ENCODE peak calls at places on chromosomes 5 and 9, in four cellular contexts. D, T, N and B are unnamed samples.

GRCh38 chr9:113511047-113511521 is 47.6 kb downstream of the RGS3 start:
- DNase-seq in D (no peak), N (no peak), T (no peak), B (no peak)

GRCh38 chr9:76996700-76997099 is 22.8 kb upstream of the FOXB2 start:
- DNase-seq in T (no peak), D (peak), N (no peak), B (no peak)

GRCh38 chr9:110875275-110875674 is 163.0 kb downstream of the LPAR1 start:
- DNase-seq in D (no peak), T (no peak), N (no peak), B (no peak)

GRCh38 chr5:159965031-159965837 is 43.7 kb upstream of the TTC1 start:
- DNase-seq in D (peak), N (no peak), T (peak), B (no peak)

GRCh38 chr9:128024761-128025308 is 42.3 kb downstream of the NAIF1 start:
- DNase-seq in T (no peak), D (no peak), N (no peak), B (no peak)

GRCh38 chr5:133610489-133611356 is 1.6 kb downstream of the FSTL4 start:
- DNase-seq in T (peak), N (no peak), D (peak), B (no peak)

GRCh38 chr9:130453487-130453886 is 8.7 kb downstream of the ASS1 start:
- DNase-seq in D (peak), T (no peak), N (no peak), B (no peak)

GRCh38 chr9:2568689-2569088 is 52.9 kb upstream of the VLDLR start:
- DNase-seq in T (no peak), N (no peak), D (no peak), B (no peak)

GRCh38 chr9:134054891-134055811 is 12.7 kb downstream of the BRD3 start:
- DNase-seq in D (peak), N (no peak), T (no peak), B (no peak)

GRCh38 chr5:1183424-1184162 is 17.8 kb upstream of the SLC6A19 start:
- DNase-seq in N (no peak), T (no peak), D (no peak), B (no peak)

GRCh38 chr5:59845733-59846132 is 47.8 kb downstream of the PDE4D start:
- DNase-seq in T (no peak), N (no peak), D (no peak), B (no peak)

GRCh38 chr9:74795803-74796202 is 91.9 kb downstream of the TRPM6 start:
- DNase-seq in N (no peak), T (no peak), D (no peak), B (no peak)

GRCh38 chr5:115124741-115125140 is 45.0 kb downstream of the TRIM36 start:
- DNase-seq in N (no peak), T (no peak), D (no peak), B (no peak)

GRCh38 chr5:87300744-87301143 is 33.1 kb downstream of the RASA1 start:
- DNase-seq in N (no peak), T (no peak), D (peak), B (peak)

GRCh38 chr5:162990063-162990462 is 447.3 kb upstream of the CCNG1 start:
- DNase-seq in T (no peak), D (no peak), N (no peak), B (no peak)

GRCh38 chr9:109556061-109556460 is 58.0 kb upstream of the PTPN3 start:
- DNase-seq in N (no peak), T (peak), D (no peak), B (no peak)

GRCh38 chr5:38393636-38394035 is 135.3 kb downstream of the EGFLAM start:
- DNase-seq in T (no peak), N (no peak), D (no peak), B (no peak)

GRCh38 chr9:91907387-91908292 is 42.4 kb downstream of the ROR2 start:
- DNase-seq in T (no peak), D (peak), N (no peak), B (no peak)

GRCh38 chr9:127066060-127066774 is 56.2 kb downstream of the ANGPTL2 start:
- DNase-seq in T (no peak), D (no peak), N (no peak), B (no peak)

GRCh38 chr9:2227468-2227867 is 212.3 kb downstream of the SMARCA2 start:
- DNase-seq in D (no peak), T (no peak), N (no peak), B (peak)

GRCh38 chr5:95715799-95716461 is 15.2 kb upstream of the RHOBTB3 start:
- DNase-seq in N (no peak), T (no peak), D (no peak), B (no peak)

GRCh38 chr5:112366987-112367386 is 52.1 kb downstream of the EPB41L4A start:
- DNase-seq in N (no peak), D (no peak), T (no peak), B (no peak)

GRCh38 chr5:141411575-141411974 is 1.2 kb upstream of the PCDHGA10 start:
- DNase-seq in D (no peak), N (no peak), T (no peak), B (no peak)

GRCh38 chr5:94391996-94392395 is 226.4 kb downstream of the KIAA0825 start:
- DNase-seq in D (no peak), T (no peak), N (no peak), B (no peak)

GRCh38 chr9:114000671-114001409 is 77.3 kb downstream of the AMBP start:
- DNase-seq in T (peak), D (no peak), N (peak), B (no peak)

GRCh38 chr9:38057416-38058195 is 11.4 kb downstream of the SHB start:
- DNase-seq in D (peak), T (no peak), N (no peak), B (no peak)

GRCh38 chr5:17000296-17000939 is 64.3 kb upstream of the MYO10 start:
- DNase-seq in T (no peak), D (no peak), N (no peak), B (peak)

GRCh38 chr9:26779072-26779471 is 113.5 kb downstream of the CAAP1 start:
- DNase-seq in D (no peak), T (no peak), N (no peak), B (no peak)

GRCh38 chr5:169173372-169173771 is 127.6 kb downstream of the SLIT3 start:
- DNase-seq in T (no peak), N (no peak), D (no peak), B (no peak)

GRCh38 chr9:123073441-123073840 is 40.0 kb downstream of the GPR21 start:
- DNase-seq in T (no peak), D (no peak), N (no peak), B (no peak)

GRCh38 chr9:123070210-123070609 is 36.7 kb downstream of the GPR21 start:
- DNase-seq in T (no peak), D (no peak), N (no peak), B (no peak)

GRCh38 chr9:123072407-123072995 is 39.0 kb downstream of the GPR21 start:
- DNase-seq in N (no peak), D (no peak), T (no peak), B (no peak)

GRCh38 chr9:123074627-123075026 is 41.2 kb downstream of the GPR21 start:
- DNase-seq in T (no peak), D (no peak), N (no peak), B (no peak)

GRCh38 chr9:123073991-123074422 is 40.5 kb downstream of the GPR21 start:
- DNase-seq in N (no peak), D (no peak), T (no peak), B (peak)
- TF ChIP-seq CTCF in N (no peak), D (no peak), T (no peak), B (no peak)

DNA sequence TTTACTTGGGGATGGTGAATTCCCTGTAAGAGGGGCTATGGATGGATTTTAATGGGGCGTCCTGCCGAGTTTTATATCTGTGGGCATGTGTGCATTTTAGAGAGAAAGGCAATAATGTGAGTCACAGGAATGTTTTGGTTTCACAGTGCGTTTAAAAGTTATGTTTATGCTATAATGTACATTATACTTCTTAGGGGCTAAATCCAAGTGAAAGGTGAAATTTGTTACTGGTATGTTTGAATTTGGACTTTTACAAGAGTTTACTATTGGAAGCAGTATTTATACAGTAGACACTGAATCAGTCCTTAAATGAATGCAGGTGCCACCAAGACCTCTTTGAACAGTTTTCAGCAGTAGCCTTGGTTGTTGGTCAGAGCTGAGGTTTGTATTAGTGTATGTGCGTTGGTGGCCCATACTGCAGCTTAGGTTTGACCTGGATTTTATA is 5.6 kb downstream of the JMY start:
- DNase-seq in D (no peak), N (no peak), T (no peak), B (no peak)
- TF ChIP-seq CTCF in D (no peak), N (no peak), T (no peak), B (no peak)

GRCh38 chr9:36050472-36050871 is 13.8 kb downstream of the RECK start:
- DNase-seq in N (no peak), D (no peak), T (no peak), B (no peak)
- TF ChIP-seq CTCF in N (no peak), D (no peak), T (no peak), B (no peak)

DNA sequence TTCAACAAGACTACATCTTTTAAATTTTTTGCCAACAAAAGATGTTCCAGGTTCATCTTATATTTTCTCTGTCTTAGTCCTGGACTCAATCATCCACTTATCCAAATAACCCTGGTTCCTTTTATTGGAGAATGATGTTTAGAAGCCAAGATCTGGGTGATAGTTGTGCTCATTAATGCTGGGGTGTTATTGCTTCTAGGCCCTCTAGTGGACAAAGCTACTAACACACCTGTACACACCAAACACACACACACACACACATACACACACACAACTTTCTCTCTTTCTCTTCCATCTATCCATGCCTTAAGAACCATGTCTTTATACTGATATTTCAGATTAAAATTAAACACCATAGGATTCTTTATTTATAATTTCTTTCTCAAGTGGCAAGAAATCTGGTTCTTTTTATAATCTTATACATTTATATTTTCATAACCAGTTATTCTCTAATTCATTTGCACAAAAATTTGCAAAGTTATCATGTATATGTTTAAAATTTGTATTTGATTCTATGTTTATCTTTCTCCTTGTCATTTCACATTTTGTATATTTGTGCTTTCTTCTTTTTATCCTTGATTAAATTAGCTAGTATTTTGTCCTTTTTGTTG is 179.1 kb upstream of the SMIM23 start:
- DNase-seq in D (no peak), N (no peak), T (no peak), B (no peak)
- TF ChIP-seq CTCF in D (peak), N (peak), T (peak), B (peak)

GRCh38 chr9:124410321-124410913 is 4.8 kb downstream of the PSMB7 start:
- DNase-seq in T (no peak), N (no peak), D (no peak), B (no peak)
- TF ChIP-seq CTCF in T (peak), N (peak), D (peak), B (peak)

DNA sequence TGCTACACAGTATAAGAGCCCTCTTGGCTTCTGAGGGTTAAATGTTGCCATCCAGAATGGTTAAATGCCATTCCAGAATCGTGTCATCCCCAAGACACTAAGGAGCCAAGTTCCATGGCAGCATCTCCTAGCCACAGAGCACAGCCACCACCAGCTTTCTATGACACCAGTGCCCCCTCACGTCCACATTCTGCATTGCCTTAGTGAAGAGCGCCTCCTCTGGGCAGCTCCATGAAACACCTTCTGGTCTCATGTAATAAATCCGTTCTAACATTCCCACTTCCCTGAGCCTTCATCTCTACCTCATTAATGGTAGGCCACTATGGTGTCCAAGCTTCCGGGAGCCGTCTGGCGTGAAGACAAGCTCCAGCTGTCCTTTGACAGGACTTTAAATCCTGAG is 12.4 kb downstream of the CBY3 start:
- DNase-seq in D (peak), T (no peak), N (peak), B (peak)
- TF ChIP-seq CTCF in D (peak), T (peak), N (peak), B (peak)